ENCODE peak calls at places on chromosomes 3 and 15, in seven cellular contexts. L is A549, X is right lobe of liver, F is heart left ventricle, O is body of pancreas, E is HCT116, S is gastrocnemius medialis. H is an unnamed sample.

GRCh38 chr3:101519685-101520365 is 6.8 kb upstream of the SENP7 start:
- ATAC-seq in F (no peak), O (peak), X (peak), L (no peak), E (no peak), S (no peak), H (no peak)

GRCh38 chr15:80710635-80711553 is 15.8 kb downstream of the ABHD17C start:
- ATAC-seq in O (no peak), L (no peak), F (no peak), X (no peak), E (no peak), S (no peak), H (no peak)

GRCh38 chr3:65979152-65979551 is 59.6 kb downstream of the MAGI1 start:
- ATAC-seq in O (peak), X (peak), E (no peak), S (no peak), F (peak), L (no peak), H (no peak)

GRCh38 chr3:197713477-197713822 is 23.3 kb downstream of the RUBCN start:
- ATAC-seq in L (no peak), O (no peak), E (no peak), S (no peak), F (no peak), X (no peak), H (no peak)

GRCh38 chr3:184380210-184380626 is 364 bp downstream of the CHRD start:
- ATAC-seq in L (peak), S (peak), F (peak), X (peak), O (peak), E (peak), H (peak)

GRCh38 chr3:46065294-46065705 is 38.0 kb upstream of the XCR1 start:
- ATAC-seq in X (peak), L (no peak), E (peak), F (peak), S (peak), O (peak), H (no peak)

GRCh38 chr3:97979610-97980009 is 7.4 kb upstream of the RIOX2 start:
- ATAC-seq in X (no peak), S (peak), O (no peak), L (no peak), F (peak), E (peak), H (no peak)

GRCh38 chr15:74420193-74420905 is 13.4 kb downstream of the SEMA7A start:
- ATAC-seq in F (peak), S (peak), E (peak), L (no peak), O (peak), X (peak), H (no peak)

GRCh38 chr3:73512095-73512494 is 112.6 kb downstream of the PDZRN3 start:
- ATAC-seq in L (no peak), E (no peak), X (no peak), S (no peak), O (no peak), F (no peak), H (no peak)

GRCh38 chr15:90956551-90957104 is 1.9 kb downstream of the RCCD1 start:
- ATAC-seq in F (peak), S (peak), O (peak), L (peak), X (peak), E (no peak), H (peak)

GRCh38 chr15:51641490-51642135 is 19.0 kb upstream of the DMXL2 start:
- ATAC-seq in E (no peak), S (no peak), O (no peak), X (no peak), L (no peak), F (no peak), H (no peak)

GRCh38 chr3:195129644-195130492 is 141.1 kb downstream of the XXYLT1 start:
- ATAC-seq in F (no peak), O (no peak), L (no peak), X (no peak), S (no peak), E (no peak), H (no peak)

GRCh38 chr15:50880221-50880620 is 28.3 kb upstream of the AP4E1 start:
- ATAC-seq in E (no peak), L (no peak), S (no peak), F (no peak), O (no peak), X (no peak), H (no peak)

GRCh38 chr15:51971353-51972133 is at the start of gene LEO1:
- ATAC-seq in E (peak), S (peak), X (peak), F (peak), O (peak), L (peak), H (peak)

GRCh38 chr15:79296583-79296982 is 14.1 kb downstream of the ANKRD34C start:
- ATAC-seq in E (peak), S (no peak), X (no peak), F (no peak), L (no peak), O (no peak), H (no peak)

GRCh38 chr3:22373182-22373581 is 622.2 kb upstream of the ZNF385D start:
- ATAC-seq in F (no peak), L (no peak), O (no peak), X (no peak), E (no peak), S (no peak), H (no peak)

GRCh38 chr15:36626984-36627383 is 47.6 kb downstream of the CDIN1 start:
- ATAC-seq in F (peak), E (no peak), O (no peak), X (no peak), S (no peak), L (no peak), H (no peak)

GRCh38 chr15:29126821-29127461 is 142.7 kb downstream of the NSMCE3 start:
- ATAC-seq in F (no peak), E (peak), X (no peak), S (no peak), L (peak), O (no peak), H (no peak)

DNA sequence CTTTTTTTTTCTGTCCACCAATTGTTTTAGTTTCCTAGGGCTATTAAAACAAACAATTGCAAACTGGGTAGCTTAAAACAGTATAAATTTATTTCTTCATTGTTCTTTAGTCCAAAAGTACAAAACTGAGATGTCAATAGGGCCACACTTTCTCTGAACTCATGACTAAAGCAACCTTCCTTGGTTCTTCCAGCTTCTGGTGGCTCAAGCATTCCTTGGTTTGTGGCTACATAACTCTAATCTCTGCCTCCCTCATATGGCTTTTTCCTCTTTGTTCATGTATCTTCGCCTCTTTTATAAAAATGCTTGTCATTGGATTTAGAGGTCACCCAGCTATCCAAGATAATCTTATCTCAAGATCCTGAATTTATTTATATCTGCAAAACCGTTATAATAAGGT is 914.5 kb upstream of the EPHA6 start:
- ATAC-seq in X (no peak), L (no peak), E (no peak), F (no peak), O (no peak), S (no peak), H (no peak)
- H3K27ac ChIP-seq in X (no peak), L (no peak), E (no peak), F (no peak), O (no peak), S (no peak), H (no peak)

GRCh38 chr3:49021213-49021812 is 608 bp upstream of the NDUFAF3 start:
- ATAC-seq in O (peak), L (peak), X (peak), F (peak), E (peak), S (peak), H (peak)
- TF ChIP-seq POLR2A in O (peak), L (peak), X (peak), F (peak), E (peak), S (peak), H (peak)

GRCh38 chr3:48370330-48370708 is 1.7 kb upstream of the FBXW12 start:
- ATAC-seq in O (no peak), F (no peak), S (no peak), X (no peak), L (no peak), E (no peak), H (no peak)

GRCh38 chr3:48369685-48370329 is 2.2 kb upstream of the FBXW12 start:
- ATAC-seq in S (no peak), X (no peak), F (no peak), L (no peak), O (no peak), E (no peak), H (no peak)

GRCh38 chr3:48371651-48372376 is at the start of gene FBXW12:
- ATAC-seq in O (peak), X (no peak), F (no peak), S (no peak), L (no peak), E (no peak), H (no peak)

GRCh38 chr3:48364840-48365239 is 7.2 kb upstream of the FBXW12 start:
- ATAC-seq in F (no peak), E (no peak), S (no peak), O (no peak), X (no peak), L (no peak), H (no peak)

GRCh38 chr3:48367201-48367600 is 4.8 kb upstream of the FBXW12 start:
- ATAC-seq in X (no peak), F (peak), O (peak), L (no peak), S (no peak), E (peak), H (no peak)
- H3K27ac ChIP-seq in X (no peak), F (no peak), O (peak), L (no peak), S (no peak), E (no peak), H (no peak)

DNA sequence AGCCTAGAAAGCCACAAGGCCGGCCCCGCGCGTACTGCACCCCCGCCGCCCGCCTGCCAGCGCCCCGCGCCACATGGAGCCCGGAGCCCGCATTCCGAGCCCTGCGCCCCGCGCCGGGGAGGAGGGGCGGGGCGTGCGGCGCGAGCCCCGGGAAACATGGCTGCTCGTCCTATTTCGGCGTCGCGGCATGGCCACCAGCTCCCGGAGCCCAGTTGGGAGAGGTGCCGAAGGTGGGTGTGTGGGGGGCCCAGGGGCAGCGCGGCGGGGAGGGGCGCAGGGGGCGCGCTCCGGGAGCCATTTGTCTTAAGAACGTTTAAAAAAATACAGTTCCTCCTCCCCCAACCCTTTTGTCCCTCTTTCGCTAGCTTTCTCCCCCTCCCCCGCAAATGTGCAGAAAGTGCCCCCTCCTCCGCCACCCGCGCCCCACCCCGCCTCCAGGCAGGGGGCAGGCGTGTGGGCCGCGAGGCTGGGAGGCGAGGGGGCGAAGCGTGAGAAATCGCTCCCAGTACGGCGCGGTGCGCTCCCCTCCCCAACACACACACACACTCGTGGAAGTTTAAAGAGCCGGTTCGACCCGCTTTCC is 2.5 kb downstream of the ANP32A start:
- ATAC-seq in F (peak), L (peak), X (peak), E (peak), S (peak), O (peak), H (peak)
- TF ChIP-seq POLR2A in F (no peak), L (peak), X (no peak), E (no peak), S (peak), O (no peak), H (no peak)